ENCODE peak calls at places on chromosomes 11 and 22, in four cellular contexts. V is HepG2, W is K562, L is SK-N-SH. K is an unnamed sample.

GRCh38 chr11:33329705-33330329 is 72.6 kb downstream of the HIPK3 start:
- DNase-seq in V (peak; percentile 50), L (peak; percentile 54), W (peak; percentile 26), K (peak; percentile 48)

GRCh38 chr11:73761403-73761945 is 600 bp upstream of the RAB6A start:
- DNase-seq in L (no peak), W (no peak), V (no peak), K (no peak)

GRCh38 chr22:30859714-30860095 is 108.9 kb downstream of the MORC2 start:
- DNase-seq in L (no peak), V (no peak), W (peak; percentile 4), K (no peak)

GRCh38 chr11:127059286-127060200 is 59.0 kb upstream of the KIRREL3 start:
- DNase-seq in W (no peak), L (no peak), V (no peak), K (no peak)

GRCh38 chr11:24828938-24829337 is 332.1 kb downstream of the LUZP2 start:
- DNase-seq in L (no peak), V (no peak), W (no peak), K (no peak)

GRCh38 chr11:35796542-35796941 is 134.0 kb downstream of the TRIM44 start:
- DNase-seq in V (no peak), W (no peak), L (no peak), K (no peak)

GRCh38 chr11:13080861-13081260 is 71.7 kb downstream of the RASSF10 start:
- DNase-seq in W (no peak), L (no peak), V (no peak), K (no peak)

GRCh38 chr11:111694851-111695250 is 71.3 kb downstream of the PPP2R1B start:
- DNase-seq in W (no peak), V (no peak), L (no peak), K (no peak)

GRCh38 chr11:125568970-125569912 is at the start of gene EI24:
- DNase-seq in W (peak; percentile 89), V (peak; percentile 84), L (peak; percentile 96), K (peak; percentile 84)

GRCh38 chr11:92762175-92762574 is 207.3 kb upstream of the MTNR1B start:
- DNase-seq in W (no peak), V (no peak), L (no peak), K (no peak)

GRCh38 chr11:17439316-17439782 is 37.3 kb downstream of the ABCC8 start:
- DNase-seq in W (no peak), V (peak; percentile 86), L (no peak), K (no peak)

GRCh38 chr22:22576989-22577427 is 17.9 kb upstream of the PRAME start:
- DNase-seq in L (no peak), V (no peak), W (no peak), K (no peak)
- TF ChIP-seq ELF1 in L (no peak), V (no peak), W (no peak), K (no peak)

GRCh38 chr22:20656516-20656901 is 117.4 kb upstream of the SERPIND1 start:
- DNase-seq in V (no peak), W (no peak), L (no peak), K (no peak)

GRCh38 chr22:20658433-20659222 is 115.3 kb upstream of the SERPIND1 start:
- DNase-seq in L (no peak), V (no peak), W (peak; percentile 19), K (no peak)

GRCh38 chr22:20657963-20658362 is 116.0 kb upstream of the SERPIND1 start:
- DNase-seq in L (no peak), W (peak; percentile 11), V (no peak), K (no peak)

GRCh38 chr22:20655623-20656022 is 118.3 kb upstream of the SERPIND1 start:
- DNase-seq in V (no peak), W (no peak), L (no peak), K (no peak)

GRCh38 chr22:20656902-20657836 is 116.7 kb upstream of the SERPIND1 start:
- DNase-seq in W (peak; percentile 80), L (no peak), V (peak; percentile 55), K (peak; percentile 6)
- TF ChIP-seq MAX in W (peak; percentile 40), L (no peak), V (no peak), K (no peak)

GRCh38 chr11:34356130-34356529 is 1.7 kb downstream of the ABTB2 start:
- DNase-seq in L (no peak), W (no peak), V (no peak), K (no peak)
- TF ChIP-seq ELF1 in L (no peak), W (no peak), V (no peak), K (no peak)

GRCh38 chr22:16559056-16559955 is 33.3 kb downstream of the CCT8L2 start:
- DNase-seq in W (no peak), L (no peak), V (no peak), K (no peak)

GRCh38 chr22:16563555-16564520 is 28.8 kb downstream of the CCT8L2 start:
- DNase-seq in V (no peak), W (no peak), L (no peak), K (no peak)

GRCh38 chr22:16568425-16568758 is 24.2 kb downstream of the CCT8L2 start:
- DNase-seq in V (no peak), W (peak; percentile 12), L (no peak), K (no peak)

GRCh38 chr22:16562711-16563554 is 29.7 kb downstream of the CCT8L2 start:
- DNase-seq in W (no peak), L (no peak), V (no peak), K (no peak)
- TF ChIP-seq MAX in W (no peak), L (no peak), V (no peak), K (no peak)

GRCh38 chr22:25156736-25157135 is 42.9 kb upstream of the CRYBB3 start:
- DNase-seq in W (no peak), V (no peak), L (no peak), K (no peak)

GRCh38 chr22:25160120-25160996 is 39.3 kb upstream of the CRYBB3 start:
- DNase-seq in L (no peak), W (no peak), V (no peak), K (no peak)

GRCh38 chr22:25161017-25161915 is 38.4 kb upstream of the CRYBB3 start:
- DNase-seq in W (no peak), V (no peak), L (no peak), K (no peak)

GRCh38 chr22:25161916-25162530 is 37.6 kb upstream of the CRYBB3 start:
- DNase-seq in W (no peak), V (no peak), L (no peak), K (no peak)

GRCh38 chr22:25159028-25159427 is 40.6 kb upstream of the CRYBB3 start:
- DNase-seq in W (no peak), L (no peak), V (no peak), K (no peak)
- TF ChIP-seq ELF1 in W (no peak), L (no peak), V (no peak), K (no peak)

GRCh38 chr11:134938212-134938611 is 526.2 kb upstream of the B3GAT1 start:
- DNase-seq in W (no peak), V (no peak), L (no peak), K (no peak)

GRCh38 chr11:134939046-134939445 is 527.0 kb upstream of the B3GAT1 start:
- DNase-seq in W (no peak), V (no peak), L (no peak), K (no peak)

GRCh38 chr11:134942633-134943032 is 530.6 kb upstream of the B3GAT1 start:
- DNase-seq in W (no peak), L (no peak), V (no peak), K (no peak)

GRCh38 chr11:134940441-134941125 is 528.5 kb upstream of the B3GAT1 start:
- DNase-seq in L (no peak), V (no peak), W (no peak), K (no peak)

GRCh38 chr11:134939905-134940304 is 527.9 kb upstream of the B3GAT1 start:
- DNase-seq in L (peak; percentile 75), V (peak; percentile 43), W (peak; percentile 15), K (no peak)
- TF ChIP-seq MAX in L (no peak), V (no peak), W (no peak), K (no peak)

K was measured in HCT116.